ENCODE peak calls at places on chromosomes 4 and X, in ten cellular contexts. N is GM06990; T is body of pancreas; V is CD8-positive, alpha-beta T cell; W is CD4-positive, alpha-beta T cell; F is GM10248; B is kidney; M is A549; K is Calu3; U is IMR-90. X is an unnamed sample.

GRCh38 chrX:105375816-105376215 is 155.3 kb upstream of the TEX13A start:
- DNase-seq in F (no peak), M (no peak), V (no peak), U (no peak), B (no peak), W (no peak), T (no peak), K (no peak), N (no peak), X (no peak)

GRCh38 chr4:78710536-78710935 is 65.6 kb upstream of the BMP2K start:
- DNase-seq in N (no peak), B (no peak), F (no peak), U (peak), T (no peak), V (no peak), K (no peak), M (no peak), W (no peak), X (no peak)

GRCh38 chr4:182925298-182925738 is 8.1 kb upstream of the DCTD start:
- DNase-seq in U (peak), T (peak), K (peak), M (peak), V (peak), N (peak), W (peak), B (peak), F (peak), X (no peak)

GRCh38 chrX:147923605-147924004 is 11.9 kb downstream of the FMR1 start:
- DNase-seq in B (no peak), K (no peak), U (no peak), F (no peak), V (no peak), M (no peak), N (no peak), W (no peak), T (no peak), X (no peak)

GRCh38 chr4:5755161-5755560 is 44.2 kb downstream of the EVC start:
- DNase-seq in K (no peak), V (no peak), N (no peak), W (no peak), B (no peak), M (no peak), U (no peak), F (no peak), T (no peak), X (no peak)

GRCh38 chr4:41119867-41120295 is 94.5 kb downstream of the APBB2 start:
- DNase-seq in F (no peak), V (no peak), M (no peak), K (no peak), B (no peak), U (no peak), T (peak), W (no peak), N (no peak), X (no peak)

GRCh38 chr4:176545886-176546285 is 226.1 kb downstream of the SPCS3 start:
- DNase-seq in W (no peak), F (no peak), T (no peak), U (peak), N (no peak), M (no peak), K (no peak), B (no peak), V (no peak), X (no peak)

GRCh38 chr4:141019772-141020171 is 113.5 kb downstream of the RNF150 start:
- DNase-seq in U (no peak), F (no peak), N (no peak), B (no peak), W (no peak), K (no peak), M (no peak), V (no peak), T (no peak), X (no peak)

GRCh38 chrX:13966071-13966850 is 63.4 kb downstream of the GEMIN8 start:
- DNase-seq in U (no peak), T (no peak), K (no peak), B (no peak), N (no peak), M (no peak), F (no peak), V (no peak), W (no peak), X (no peak)

GRCh38 chr4:169286562-169287301 is 16.0 kb upstream of the SH3RF1 start:
- DNase-seq in K (no peak), B (no peak), F (peak), W (no peak), N (no peak), T (no peak), U (peak), M (no peak), V (no peak), X (no peak)
- TF ChIP-seq CTCF in K (no peak), B (no peak), F (no peak), W (no peak), N (peak), T (no peak), U (no peak), M (no peak), V (no peak), X (peak)

DNA sequence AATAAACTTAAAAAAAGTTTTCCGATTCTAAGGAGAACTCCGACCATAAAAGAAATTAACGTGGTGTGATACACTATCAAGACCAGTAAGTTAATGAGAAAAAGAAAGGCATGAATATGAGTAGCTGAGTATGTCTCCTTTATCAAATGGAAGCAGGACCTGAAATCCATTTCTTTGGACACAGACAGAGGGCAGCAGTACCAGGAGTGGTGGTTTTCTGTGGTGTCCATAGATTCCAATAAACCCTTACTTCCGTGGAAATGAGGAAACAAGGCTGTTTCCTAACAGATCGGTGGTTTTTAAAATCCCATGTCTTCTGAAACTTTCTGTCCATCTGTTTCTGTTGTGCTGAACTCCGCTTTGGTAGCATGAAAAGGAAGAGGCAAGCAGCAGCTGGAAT is 128.5 kb upstream of the TSPAN5 start:
- DNase-seq in B (no peak), F (no peak), V (no peak), N (no peak), U (peak), K (no peak), T (no peak), W (no peak), M (peak), X (no peak)
- TF ChIP-seq CTCF in B (no peak), F (no peak), V (no peak), N (no peak), U (peak), K (no peak), T (no peak), W (no peak), M (peak), X (peak)

DNA sequence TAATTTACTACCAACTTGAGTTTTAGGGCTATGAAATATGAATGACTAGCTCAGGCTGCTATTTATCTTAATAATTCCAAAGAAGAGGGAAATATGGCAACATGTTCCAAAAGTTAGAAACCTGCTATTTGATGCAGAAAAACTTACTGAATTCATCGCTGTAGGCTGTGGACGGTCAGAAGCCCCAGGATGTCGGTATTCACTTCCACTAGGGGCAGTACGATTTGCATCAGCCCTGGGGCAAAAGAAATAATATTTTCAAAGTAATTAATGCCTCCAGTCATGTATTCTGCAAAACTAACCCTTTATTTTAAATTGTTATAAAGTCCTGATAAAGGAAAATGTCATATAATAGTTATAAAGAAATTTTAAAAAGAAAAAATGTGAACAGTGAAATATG is 4.5 kb downstream of the PLRG1 start:
- DNase-seq in U (no peak), N (no peak), F (no peak), K (no peak), M (no peak), B (no peak), T (no peak), W (no peak), V (no peak), X (no peak)
- TF ChIP-seq CTCF in U (no peak), N (no peak), F (no peak), K (no peak), M (no peak), B (no peak), T (no peak), W (no peak), V (no peak), X (peak)

GRCh38 chr4:149995134-149995756 is 83.0 kb upstream of the DCLK2 start:
- DNase-seq in U (no peak), M (no peak), K (no peak), V (no peak), W (no peak), F (no peak), B (no peak), T (no peak), N (no peak), X (no peak)

GRCh38 chr4:149997881-149998421 is 80.3 kb upstream of the DCLK2 start:
- DNase-seq in M (peak), F (peak), W (no peak), B (no peak), U (peak), N (no peak), V (no peak), T (no peak), K (peak), X (no peak)

GRCh38 chr4:150002561-150002960 is 75.7 kb upstream of the DCLK2 start:
- DNase-seq in N (no peak), T (no peak), W (no peak), U (peak), V (no peak), B (no peak), K (no peak), F (no peak), M (peak), X (no peak)

GRCh38 chr4:150001815-150002214 is 76.4 kb upstream of the DCLK2 start:
- DNase-seq in F (no peak), K (no peak), M (peak), T (no peak), B (no peak), V (no peak), N (no peak), W (no peak), U (peak), X (no peak)

DNA sequence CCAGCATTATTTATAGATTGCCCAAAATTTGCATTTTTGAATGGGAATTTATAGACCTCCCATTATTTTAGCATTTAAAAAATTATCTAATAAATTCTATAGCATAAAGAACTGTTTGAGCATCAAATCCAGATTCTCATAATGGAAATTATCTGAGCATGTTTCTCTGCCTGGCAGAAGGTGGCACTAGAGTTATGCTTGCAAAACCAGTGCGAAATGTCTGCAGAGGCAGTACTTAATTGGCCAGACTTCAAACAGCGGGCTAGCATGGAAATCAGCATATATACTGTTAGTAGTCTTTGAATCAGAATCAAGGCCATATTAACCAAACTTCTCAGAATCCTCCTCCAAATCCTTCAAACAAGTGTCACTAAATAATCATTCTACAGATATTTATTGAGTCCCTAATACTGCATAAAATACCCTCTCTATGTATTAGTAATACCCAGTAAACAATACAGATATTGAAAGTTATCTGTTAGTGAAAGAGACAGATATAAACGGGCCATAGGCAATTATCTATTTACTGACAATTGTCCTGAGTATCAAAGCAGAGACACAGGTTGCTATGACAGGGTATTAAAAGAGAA is 78.7 kb upstream of the DCLK2 start:
- DNase-seq in T (peak), F (peak), V (no peak), B (no peak), K (peak), U (peak), W (no peak), N (peak), M (peak), X (no peak)
- TF ChIP-seq CTCF in T (peak), F (peak), V (no peak), B (peak), K (no peak), U (peak), W (no peak), N (peak), M (peak), X (peak)

DNA sequence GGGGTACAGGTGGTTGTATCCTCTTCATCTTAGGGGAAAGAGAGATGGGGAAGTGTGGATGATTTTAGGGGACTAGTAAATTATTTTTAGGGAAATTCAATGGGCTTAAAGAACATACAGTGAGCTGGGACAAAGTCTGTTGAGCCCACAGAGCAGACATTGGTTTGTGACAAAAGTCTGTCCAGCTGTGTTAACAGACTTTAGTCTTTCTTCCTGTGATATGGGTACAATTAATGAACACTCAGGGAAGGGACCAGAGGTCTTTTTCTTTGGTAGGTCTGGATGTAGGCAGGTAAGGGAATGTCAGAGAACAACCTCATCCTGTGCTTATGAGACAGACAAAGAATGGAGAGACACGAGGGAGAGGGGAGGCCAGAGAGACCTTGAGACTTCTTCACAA is 2.0 kb downstream of the CLRN2 start:
- DNase-seq in B (no peak), T (no peak), N (no peak), M (no peak), U (no peak), V (no peak), K (no peak), F (no peak), W (no peak), X (no peak)
- TF ChIP-seq CTCF in B (no peak), T (no peak), N (no peak), M (no peak), U (no peak), V (no peak), K (no peak), F (no peak), W (no peak), X (no peak)

DNA sequence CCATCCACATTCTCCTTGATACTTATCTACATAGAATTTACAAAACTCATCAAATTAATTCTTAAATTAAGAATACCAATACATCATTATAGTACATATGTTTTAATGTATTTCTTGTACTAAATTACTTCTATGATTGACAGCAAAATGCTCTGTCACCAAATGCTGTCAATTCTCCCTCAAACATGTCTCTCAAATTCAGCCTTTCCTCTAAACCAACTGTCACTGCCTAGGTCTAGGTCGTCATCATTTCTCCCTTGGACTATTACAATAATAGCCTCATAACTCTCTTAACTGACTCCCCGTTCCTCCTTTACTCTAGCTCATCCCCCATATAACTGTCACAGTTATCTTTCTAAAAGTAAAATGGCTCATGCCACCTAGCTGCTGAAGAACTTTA is 279.7 kb upstream of the FSTL5 start:
- DNase-seq in W (no peak), T (no peak), N (no peak), K (no peak), U (no peak), B (no peak), F (no peak), V (no peak), M (no peak), X (no peak)
- TF ChIP-seq CTCF in W (no peak), T (no peak), N (no peak), K (no peak), U (no peak), B (no peak), F (no peak), V (no peak), M (no peak), X (no peak)

GRCh38 chr4:165404080-165404479 is 25.3 kb downstream of the CPE start:
- DNase-seq in B (no peak), N (no peak), T (no peak), W (no peak), F (no peak), K (no peak), M (no peak), U (no peak), V (no peak), X (no peak)

GRCh38 chr4:165410214-165410613 is 31.4 kb downstream of the CPE start:
- DNase-seq in U (no peak), N (no peak), M (no peak), B (no peak), T (no peak), W (no peak), V (no peak), K (no peak), F (no peak), X (no peak)

GRCh38 chr4:165402375-165402774 is 23.6 kb downstream of the CPE start:
- DNase-seq in B (no peak), W (no peak), M (no peak), V (no peak), N (no peak), T (no peak), K (no peak), U (no peak), F (no peak), X (no peak)

GRCh38 chr4:165403667-165404066 is 24.9 kb downstream of the CPE start:
- DNase-seq in V (no peak), U (no peak), T (no peak), K (no peak), W (no peak), N (no peak), B (no peak), M (no peak), F (no peak), X (no peak)

DNA sequence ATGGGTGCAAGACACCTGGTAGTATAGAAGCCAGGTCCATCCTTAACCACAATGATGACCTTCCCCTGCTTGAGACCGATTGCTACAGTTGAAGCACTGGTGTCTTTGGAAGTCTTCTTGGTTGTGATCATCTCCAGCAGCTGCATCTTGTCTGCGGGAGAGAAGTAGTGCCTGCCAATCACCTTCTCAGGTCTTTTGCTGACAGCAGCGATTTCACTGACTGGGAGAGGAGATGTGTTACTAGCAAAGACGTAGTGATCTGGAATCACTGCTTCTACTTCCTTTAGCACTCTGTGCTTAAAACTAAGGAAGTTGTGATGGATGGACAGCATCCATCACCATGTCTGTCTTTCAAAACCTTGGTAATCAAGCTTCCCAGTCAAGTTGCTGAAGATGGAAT is 25.9 kb downstream of the CPE start:
- DNase-seq in W (no peak), T (no peak), K (no peak), M (no peak), F (no peak), U (no peak), B (no peak), N (no peak), V (no peak), X (no peak)
- TF ChIP-seq CTCF in W (no peak), T (no peak), K (no peak), M (no peak), F (no peak), U (no peak), B (no peak), N (no peak), V (no peak), X (no peak)

DNA sequence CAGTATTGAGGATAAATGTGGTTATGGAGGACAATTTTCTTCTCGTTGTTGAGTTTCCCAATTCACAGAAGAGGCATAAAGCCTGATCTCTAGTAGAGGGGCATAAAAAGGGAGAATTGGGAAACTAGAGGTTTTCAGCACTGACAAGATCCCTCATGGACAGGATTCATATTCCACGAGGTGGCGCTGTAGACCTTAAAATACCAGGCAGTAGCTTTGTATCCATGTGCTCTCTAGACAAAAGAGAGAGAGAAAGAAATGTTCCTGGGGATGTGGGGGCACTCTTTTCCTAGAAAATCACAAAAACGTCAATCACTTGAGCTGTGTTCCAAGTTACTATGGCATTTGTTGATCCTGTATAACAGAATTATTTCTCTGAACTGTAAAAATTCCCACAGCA is 128.3 kb downstream of the MAGEE1 start:
- DNase-seq in N (no peak), T (no peak), F (no peak), U (peak), B (no peak), W (no peak), K (peak), V (no peak), M (peak), X (no peak)
- TF ChIP-seq CTCF in N (peak), T (no peak), F (no peak), U (peak), B (no peak), W (no peak), K (no peak), V (no peak), M (peak), X (peak)

DNA sequence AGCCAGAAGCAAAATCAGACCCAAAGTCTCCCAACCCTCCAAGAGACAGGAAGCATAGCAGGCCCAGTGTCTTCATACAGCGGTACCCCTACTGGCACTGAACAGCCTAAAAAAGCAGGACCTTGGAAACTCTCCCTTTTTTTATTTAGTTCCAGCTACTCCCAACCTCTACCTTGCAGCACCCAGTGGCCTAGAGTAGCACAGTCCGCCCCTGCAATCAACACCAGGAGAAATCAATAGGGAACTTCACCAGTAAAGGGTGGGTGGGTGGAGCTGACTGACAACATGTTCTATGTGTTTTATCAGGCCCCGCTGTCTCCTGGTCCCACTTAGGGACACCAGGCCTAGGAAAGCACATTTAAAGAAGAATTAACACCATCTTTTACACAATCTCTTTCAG is 378.5 kb upstream of the CT83 start:
- DNase-seq in W (no peak), V (no peak), F (no peak), B (no peak), N (no peak), U (no peak), K (no peak), T (no peak), M (no peak), X (no peak)
- TF ChIP-seq CTCF in W (no peak), V (no peak), F (no peak), B (no peak), N (no peak), U (no peak), K (no peak), T (no peak), M (no peak), X (no peak)

X was measured in chondrocyte.